ENCODE peak calls at places on chromosomes 6 and 20, in ten cellular contexts. One of them, this sample, is unnamed.

GRCh38 chr6:15755555-15755954 is 92.7 kb upstream of the DTNBP1 start:
- DNase-seq in GM12891: no peak
- DNase-seq in left ventricle myocardium inferior: no peak
- DNase-seq in NCI-H2171: no peak
- DNase-seq in mammary epithelial cell: peak; percentile 13
- DNase-seq in HFF-Myc: no peak
- DNase-seq in stimulated activated CD4-positive, alpha-beta T cell treated with anti-CD3 and anti-CD28 coated beads, Interleukin-1b, Interleukin-23, amount 100 ng/mL, for 48 hours: no peak
- DNase-seq in NAMALWA: no peak
- DNase-seq in ELR: no peak
- DNase-seq in LoVo: no peak
- DNase-seq in this sample: no peak

GRCh38 chr6:7974932-7975763 is 64.6 kb upstream of the TXNDC5 start:
- DNase-seq in GM12891: no peak
- DNase-seq in left ventricle myocardium inferior: peak; percentile 84
- DNase-seq in NCI-H2171: no peak
- DNase-seq in mammary epithelial cell: peak; percentile 75
- DNase-seq in HFF-Myc: peak; percentile 45
- DNase-seq in stimulated activated CD4-positive, alpha-beta T cell treated with anti-CD3 and anti-CD28 coated beads, Interleukin-1b, Interleukin-23, amount 100 ng/mL, for 48 hours: no peak
- DNase-seq in NAMALWA: no peak
- DNase-seq in ELR: peak; percentile 87
- DNase-seq in LoVo: peak; percentile 97
- DNase-seq in this sample: peak; percentile 76

GRCh38 chr20:58109126-58109880 is 119.2 kb downstream of the ANKRD60 start:
- DNase-seq in GM12891: no peak
- DNase-seq in left ventricle myocardium inferior: no peak
- DNase-seq in NCI-H2171: no peak
- DNase-seq in mammary epithelial cell: peak; percentile 84
- DNase-seq in HFF-Myc: peak; percentile 79
- DNase-seq in stimulated activated CD4-positive, alpha-beta T cell treated with anti-CD3 and anti-CD28 coated beads, Interleukin-1b, Interleukin-23, amount 100 ng/mL, for 48 hours: no peak
- DNase-seq in NAMALWA: no peak
- DNase-seq in ELR: peak; percentile 89
- DNase-seq in LoVo: peak; percentile 9
- DNase-seq in this sample: no peak

GRCh38 chr20:58342104-58342945 is 32.8 kb downstream of the RAB22A start:
- DNase-seq in GM12891: no peak
- DNase-seq in left ventricle myocardium inferior: no peak
- DNase-seq in NCI-H2171: no peak
- DNase-seq in mammary epithelial cell: peak; percentile 71
- DNase-seq in HFF-Myc: no peak
- DNase-seq in stimulated activated CD4-positive, alpha-beta T cell treated with anti-CD3 and anti-CD28 coated beads, Interleukin-1b, Interleukin-23, amount 100 ng/mL, for 48 hours: no peak
- DNase-seq in NAMALWA: no peak
- DNase-seq in ELR: peak; percentile 94
- DNase-seq in LoVo: no peak
- DNase-seq in this sample: no peak

GRCh38 chr6:138428943-138429616 is 25.1 kb downstream of the HEBP2 start:
- DNase-seq in GM12891: peak; percentile 34
- DNase-seq in left ventricle myocardium inferior: no peak
- DNase-seq in NCI-H2171: peak; percentile 42
- DNase-seq in mammary epithelial cell: peak; percentile 24
- DNase-seq in HFF-Myc: peak; percentile 21
- DNase-seq in stimulated activated CD4-positive, alpha-beta T cell treated with anti-CD3 and anti-CD28 coated beads, Interleukin-1b, Interleukin-23, amount 100 ng/mL, for 48 hours: no peak
- DNase-seq in NAMALWA: peak; percentile 64
- DNase-seq in ELR: peak; percentile 73
- DNase-seq in LoVo: peak; percentile 62
- DNase-seq in this sample: peak; percentile 70

GRCh38 chr20:25669826-25670422 is 26.7 kb downstream of the ZNF337 start:
- DNase-seq in GM12891: no peak
- DNase-seq in left ventricle myocardium inferior: no peak
- DNase-seq in NCI-H2171: no peak
- DNase-seq in mammary epithelial cell: peak; percentile 91
- DNase-seq in HFF-Myc: no peak
- DNase-seq in stimulated activated CD4-positive, alpha-beta T cell treated with anti-CD3 and anti-CD28 coated beads, Interleukin-1b, Interleukin-23, amount 100 ng/mL, for 48 hours: no peak
- DNase-seq in NAMALWA: peak; percentile 16
- DNase-seq in ELR: peak; percentile 70
- DNase-seq in LoVo: no peak
- DNase-seq in this sample: peak; percentile 26

GRCh38 chr20:19886666-19887288 is 128.7 kb downstream of the RIN2 start:
- DNase-seq in GM12891: no peak
- DNase-seq in left ventricle myocardium inferior: no peak
- DNase-seq in NCI-H2171: no peak
- DNase-seq in mammary epithelial cell: peak; percentile 34
- DNase-seq in HFF-Myc: no peak
- DNase-seq in stimulated activated CD4-positive, alpha-beta T cell treated with anti-CD3 and anti-CD28 coated beads, Interleukin-1b, Interleukin-23, amount 100 ng/mL, for 48 hours: no peak
- DNase-seq in NAMALWA: no peak
- DNase-seq in ELR: peak; percentile 47
- DNase-seq in LoVo: no peak
- DNase-seq in this sample: no peak

GRCh38 chr6:77292564-77293546 is 170.4 kb downstream of the HTR1B start:
- DNase-seq in GM12891: no peak
- DNase-seq in left ventricle myocardium inferior: no peak
- DNase-seq in NCI-H2171: no peak
- DNase-seq in mammary epithelial cell: peak; percentile 78
- DNase-seq in HFF-Myc: peak; percentile 19
- DNase-seq in stimulated activated CD4-positive, alpha-beta T cell treated with anti-CD3 and anti-CD28 coated beads, Interleukin-1b, Interleukin-23, amount 100 ng/mL, for 48 hours: no peak
- DNase-seq in NAMALWA: no peak
- DNase-seq in ELR: peak; percentile 92
- DNase-seq in LoVo: peak; percentile 6
- DNase-seq in this sample: no peak

GRCh38 chr20:46058656-46059281 is 29.8 kb downstream of the SLC12A5 start:
- DNase-seq in GM12891: no peak
- DNase-seq in left ventricle myocardium inferior: no peak
- DNase-seq in NCI-H2171: no peak
- DNase-seq in mammary epithelial cell: no peak
- DNase-seq in HFF-Myc: no peak
- DNase-seq in stimulated activated CD4-positive, alpha-beta T cell treated with anti-CD3 and anti-CD28 coated beads, Interleukin-1b, Interleukin-23, amount 100 ng/mL, for 48 hours: no peak
- DNase-seq in NAMALWA: no peak
- DNase-seq in ELR: no peak
- DNase-seq in LoVo: no peak
- DNase-seq in this sample: peak; percentile 83

GRCh38 chr20:17225891-17226409 is 890 bp upstream of the PCSK2 start:
- DNase-seq in GM12891: no peak
- DNase-seq in left ventricle myocardium inferior: no peak
- DNase-seq in NCI-H2171: no peak
- DNase-seq in mammary epithelial cell: no peak
- DNase-seq in HFF-Myc: no peak
- DNase-seq in stimulated activated CD4-positive, alpha-beta T cell treated with anti-CD3 and anti-CD28 coated beads, Interleukin-1b, Interleukin-23, amount 100 ng/mL, for 48 hours: no peak
- DNase-seq in NAMALWA: no peak
- DNase-seq in ELR: no peak
- DNase-seq in LoVo: no peak
- DNase-seq in this sample: no peak

GRCh38 chr20:64265201-64265600 is 9.7 kb downstream of the PCMTD2 start:
- DNase-seq in GM12891: no peak
- DNase-seq in left ventricle myocardium inferior: no peak
- DNase-seq in NCI-H2171: no peak
- DNase-seq in mammary epithelial cell: no peak
- DNase-seq in HFF-Myc: no peak
- DNase-seq in stimulated activated CD4-positive, alpha-beta T cell treated with anti-CD3 and anti-CD28 coated beads, Interleukin-1b, Interleukin-23, amount 100 ng/mL, for 48 hours: no peak
- DNase-seq in NAMALWA: no peak
- DNase-seq in ELR: no peak
- DNase-seq in LoVo: no peak
- DNase-seq in this sample: no peak

GRCh38 chr6:82370788-82371187 is 7.2 kb downstream of the TPBG start:
- DNase-seq in GM12891: no peak
- DNase-seq in left ventricle myocardium inferior: no peak
- DNase-seq in NCI-H2171: no peak
- DNase-seq in mammary epithelial cell: no peak
- DNase-seq in HFF-Myc: no peak
- DNase-seq in stimulated activated CD4-positive, alpha-beta T cell treated with anti-CD3 and anti-CD28 coated beads, Interleukin-1b, Interleukin-23, amount 100 ng/mL, for 48 hours: no peak
- DNase-seq in NAMALWA: no peak
- DNase-seq in ELR: no peak
- DNase-seq in LoVo: no peak
- DNase-seq in this sample: no peak

GRCh38 chr6:71197770-71198169 is 90.8 kb upstream of the OGFRL1 start:
- DNase-seq in GM12891: no peak
- DNase-seq in left ventricle myocardium inferior: no peak
- DNase-seq in NCI-H2171: no peak
- DNase-seq in mammary epithelial cell: peak; percentile 43
- DNase-seq in HFF-Myc: no peak
- DNase-seq in stimulated activated CD4-positive, alpha-beta T cell treated with anti-CD3 and anti-CD28 coated beads, Interleukin-1b, Interleukin-23, amount 100 ng/mL, for 48 hours: no peak
- DNase-seq in NAMALWA: no peak
- DNase-seq in ELR: peak; percentile 53
- DNase-seq in LoVo: no peak
- DNase-seq in this sample: no peak

GRCh38 chr6:89940225-89941027 is 46.2 kb downstream of the GJA10 start:
- DNase-seq in GM12891: peak; percentile 45
- DNase-seq in left ventricle myocardium inferior: peak; percentile 37
- DNase-seq in NCI-H2171: peak; percentile 60
- DNase-seq in mammary epithelial cell: peak; percentile 69
- DNase-seq in HFF-Myc: peak; percentile 65
- DNase-seq in stimulated activated CD4-positive, alpha-beta T cell treated with anti-CD3 and anti-CD28 coated beads, Interleukin-1b, Interleukin-23, amount 100 ng/mL, for 48 hours: peak; percentile 58
- DNase-seq in NAMALWA: peak; percentile 73
- DNase-seq in ELR: peak; percentile 83
- DNase-seq in LoVo: peak; percentile 73
- DNase-seq in this sample: peak; percentile 81

GRCh38 chr20:53028337-53029007 is 56.3 kb downstream of the TSHZ2 start:
- DNase-seq in GM12891: no peak
- DNase-seq in left ventricle myocardium inferior: no peak
- DNase-seq in NCI-H2171: no peak
- DNase-seq in mammary epithelial cell: peak; percentile 39
- DNase-seq in HFF-Myc: no peak
- DNase-seq in stimulated activated CD4-positive, alpha-beta T cell treated with anti-CD3 and anti-CD28 coated beads, Interleukin-1b, Interleukin-23, amount 100 ng/mL, for 48 hours: peak; percentile 69
- DNase-seq in NAMALWA: no peak
- DNase-seq in ELR: no peak
- DNase-seq in LoVo: no peak
- DNase-seq in this sample: no peak

GRCh38 chr6:34189806-34190503 is 44.1 kb upstream of the GRM4 start:
- DNase-seq in GM12891: no peak
- DNase-seq in left ventricle myocardium inferior: peak; percentile 28
- DNase-seq in NCI-H2171: no peak
- DNase-seq in mammary epithelial cell: no peak
- DNase-seq in HFF-Myc: no peak
- DNase-seq in stimulated activated CD4-positive, alpha-beta T cell treated with anti-CD3 and anti-CD28 coated beads, Interleukin-1b, Interleukin-23, amount 100 ng/mL, for 48 hours: peak; percentile 49
- DNase-seq in NAMALWA: peak; percentile 95
- DNase-seq in ELR: no peak
- DNase-seq in LoVo: no peak
- DNase-seq in this sample: peak; percentile 78

GRCh38 chr6:119361209-119361608 is 11.6 kb upstream of the MAN1A1 start:
- DNase-seq in GM12891: no peak
- DNase-seq in left ventricle myocardium inferior: no peak
- DNase-seq in NCI-H2171: no peak
- DNase-seq in mammary epithelial cell: no peak
- DNase-seq in HFF-Myc: no peak
- DNase-seq in stimulated activated CD4-positive, alpha-beta T cell treated with anti-CD3 and anti-CD28 coated beads, Interleukin-1b, Interleukin-23, amount 100 ng/mL, for 48 hours: no peak
- DNase-seq in NAMALWA: no peak
- DNase-seq in ELR: no peak
- DNase-seq in LoVo: no peak
- DNase-seq in this sample: no peak

GRCh38 chr20:16446246-16446645 is 127.0 kb downstream of the KIF16B start:
- DNase-seq in GM12891: no peak
- DNase-seq in left ventricle myocardium inferior: no peak
- DNase-seq in NCI-H2171: no peak
- DNase-seq in mammary epithelial cell: no peak
- DNase-seq in HFF-Myc: no peak
- DNase-seq in stimulated activated CD4-positive, alpha-beta T cell treated with anti-CD3 and anti-CD28 coated beads, Interleukin-1b, Interleukin-23, amount 100 ng/mL, for 48 hours: no peak
- DNase-seq in NAMALWA: no peak
- DNase-seq in ELR: no peak
- DNase-seq in LoVo: no peak
- DNase-seq in this sample: no peak

GRCh38 chr20:63232235-63233060 is 3.3 kb upstream of the BIRC7 start:
- DNase-seq in GM12891: no peak
- DNase-seq in left ventricle myocardium inferior: no peak
- DNase-seq in NCI-H2171: no peak
- DNase-seq in mammary epithelial cell: no peak
- DNase-seq in HFF-Myc: peak; percentile 70
- DNase-seq in stimulated activated CD4-positive, alpha-beta T cell treated with anti-CD3 and anti-CD28 coated beads, Interleukin-1b, Interleukin-23, amount 100 ng/mL, for 48 hours: no peak
- DNase-seq in NAMALWA: no peak
- DNase-seq in ELR: peak; percentile 97
- DNase-seq in LoVo: peak; percentile 88
- DNase-seq in this sample: no peak

GRCh38 chr6:21741221-21742109 is 147.9 kb downstream of the SOX4 start:
- DNase-seq in GM12891: no peak
- DNase-seq in left ventricle myocardium inferior: no peak
- DNase-seq in NCI-H2171: no peak
- DNase-seq in mammary epithelial cell: no peak
- DNase-seq in HFF-Myc: no peak
- DNase-seq in stimulated activated CD4-positive, alpha-beta T cell treated with anti-CD3 and anti-CD28 coated beads, Interleukin-1b, Interleukin-23, amount 100 ng/mL, for 48 hours: no peak
- DNase-seq in NAMALWA: no peak
- DNase-seq in ELR: no peak
- DNase-seq in LoVo: no peak
- DNase-seq in this sample: no peak

GRCh38 chr6:169502445-169502844 is 199.4 kb downstream of the WDR27 start:
- DNase-seq in GM12891: no peak
- DNase-seq in left ventricle myocardium inferior: no peak
- DNase-seq in NCI-H2171: no peak
- DNase-seq in mammary epithelial cell: no peak
- DNase-seq in HFF-Myc: no peak
- DNase-seq in stimulated activated CD4-positive, alpha-beta T cell treated with anti-CD3 and anti-CD28 coated beads, Interleukin-1b, Interleukin-23, amount 100 ng/mL, for 48 hours: no peak
- DNase-seq in NAMALWA: no peak
- DNase-seq in ELR: no peak
- DNase-seq in LoVo: no peak
- DNase-seq in this sample: no peak

GRCh38 chr6:75735491-75736186 is 13.4 kb upstream of the MYO6 start:
- DNase-seq in GM12891: no peak
- DNase-seq in left ventricle myocardium inferior: no peak
- DNase-seq in NCI-H2171: no peak
- DNase-seq in mammary epithelial cell: no peak
- DNase-seq in HFF-Myc: no peak
- DNase-seq in stimulated activated CD4-positive, alpha-beta T cell treated with anti-CD3 and anti-CD28 coated beads, Interleukin-1b, Interleukin-23, amount 100 ng/mL, for 48 hours: no peak
- DNase-seq in NAMALWA: peak; percentile 9
- DNase-seq in ELR: peak; percentile 49
- DNase-seq in LoVo: peak; percentile 72
- DNase-seq in this sample: peak; percentile 15

GRCh38 chr6:41209547-41209951 is 8.6 kb upstream of the TREML2 start:
- DNase-seq in GM12891: no peak
- DNase-seq in left ventricle myocardium inferior: no peak
- DNase-seq in NCI-H2171: no peak
- DNase-seq in mammary epithelial cell: no peak
- DNase-seq in HFF-Myc: no peak
- DNase-seq in stimulated activated CD4-positive, alpha-beta T cell treated with anti-CD3 and anti-CD28 coated beads, Interleukin-1b, Interleukin-23, amount 100 ng/mL, for 48 hours: no peak
- DNase-seq in NAMALWA: no peak
- DNase-seq in ELR: no peak
- DNase-seq in LoVo: no peak
- DNase-seq in this sample: no peak

GRCh38 chr20:59835448-59836395 is 97.7 kb downstream of the SYCP2 start:
- DNase-seq in GM12891: no peak
- DNase-seq in left ventricle myocardium inferior: peak; percentile 46
- DNase-seq in NCI-H2171: peak; percentile 54
- DNase-seq in mammary epithelial cell: peak; percentile 68
- DNase-seq in HFF-Myc: no peak
- DNase-seq in stimulated activated CD4-positive, alpha-beta T cell treated with anti-CD3 and anti-CD28 coated beads, Interleukin-1b, Interleukin-23, amount 100 ng/mL, for 48 hours: no peak
- DNase-seq in NAMALWA: no peak
- DNase-seq in ELR: no peak
- DNase-seq in LoVo: no peak
- DNase-seq in this sample: no peak

GRCh38 chr20:25865715-25866656 is 169.3 kb upstream of the ZNF337 start:
- DNase-seq in GM12891: no peak
- DNase-seq in left ventricle myocardium inferior: peak; percentile 78
- DNase-seq in NCI-H2171: peak; percentile 68
- DNase-seq in mammary epithelial cell: peak; percentile 65
- DNase-seq in HFF-Myc: no peak
- DNase-seq in stimulated activated CD4-positive, alpha-beta T cell treated with anti-CD3 and anti-CD28 coated beads, Interleukin-1b, Interleukin-23, amount 100 ng/mL, for 48 hours: peak; percentile 77
- DNase-seq in NAMALWA: peak; percentile 40
- DNase-seq in ELR: peak; percentile 75
- DNase-seq in LoVo: peak; percentile 37
- DNase-seq in this sample: peak; percentile 59

GRCh38 chr20:40538126-40538525 is 150.9 kb downstream of the MAFB start:
- DNase-seq in GM12891: no peak
- DNase-seq in left ventricle myocardium inferior: no peak
- DNase-seq in NCI-H2171: no peak
- DNase-seq in mammary epithelial cell: no peak
- DNase-seq in HFF-Myc: no peak
- DNase-seq in stimulated activated CD4-positive, alpha-beta T cell treated with anti-CD3 and anti-CD28 coated beads, Interleukin-1b, Interleukin-23, amount 100 ng/mL, for 48 hours: no peak
- DNase-seq in NAMALWA: no peak
- DNase-seq in ELR: no peak
- DNase-seq in LoVo: no peak
- DNase-seq in this sample: no peak

GRCh38 chr6:139187489-139187888 is 52.6 kb downstream of the HECA start:
- DNase-seq in GM12891: no peak
- DNase-seq in left ventricle myocardium inferior: no peak
- DNase-seq in NCI-H2171: peak; percentile 62
- DNase-seq in mammary epithelial cell: no peak
- DNase-seq in HFF-Myc: no peak
- DNase-seq in stimulated activated CD4-positive, alpha-beta T cell treated with anti-CD3 and anti-CD28 coated beads, Interleukin-1b, Interleukin-23, amount 100 ng/mL, for 48 hours: no peak
- DNase-seq in NAMALWA: no peak
- DNase-seq in ELR: no peak
- DNase-seq in LoVo: no peak
- DNase-seq in this sample: no peak

GRCh38 chr6:143457563-143458359 is 7.2 kb downstream of the PEX3 start:
- DNase-seq in GM12891: no peak
- DNase-seq in left ventricle myocardium inferior: no peak
- DNase-seq in NCI-H2171: no peak
- DNase-seq in mammary epithelial cell: no peak
- DNase-seq in HFF-Myc: no peak
- DNase-seq in stimulated activated CD4-positive, alpha-beta T cell treated with anti-CD3 and anti-CD28 coated beads, Interleukin-1b, Interleukin-23, amount 100 ng/mL, for 48 hours: no peak
- DNase-seq in NAMALWA: no peak
- DNase-seq in ELR: peak; percentile 67
- DNase-seq in LoVo: no peak
- DNase-seq in this sample: no peak

This sample was measured in NB4.